ENCODE peak calls at places on chromosomes 13 and 19, in four cellular contexts. S, F, G and Q are unnamed samples.

GRCh38 chr19:52206481-52206880 is 16.6 kb downstream of the PPP2R1A start:
- DNase-seq in G (no peak), F (no peak), S (no peak), Q (no peak)

GRCh38 chr19:47438793-47439220 is 19.5 kb upstream of the MEIS3 start:
- DNase-seq in S (no peak), G (no peak), F (no peak), Q (no peak)

GRCh38 chr13:44040070-44040753 is 160.5 kb downstream of the LACC1 start:
- DNase-seq in G (no peak), S (no peak), F (no peak), Q (no peak)

GRCh38 chr19:16562608-16563025 is 9.6 kb downstream of the SLC35E1 start:
- DNase-seq in S (no peak), F (no peak), G (no peak), Q (no peak)

GRCh38 chr13:46570273-46570672 is 17.3 kb downstream of the LRCH1 start:
- DNase-seq in G (no peak), F (no peak), S (no peak), Q (no peak)

GRCh38 chr19:17405250-17406038 is at the start of gene BST2:
- DNase-seq in F (no peak), S (peak), G (peak), Q (peak)

GRCh38 chr19:42547927-42548326 is 19.6 kb upstream of the CEACAM1 start:
- DNase-seq in G (no peak), F (no peak), S (no peak), Q (no peak)

GRCh38 chr13:45447050-45447661 is 17.6 kb upstream of the COG3 start:
- DNase-seq in S (no peak), G (peak), F (no peak), Q (no peak)

GRCh38 chr13:76148926-76149325 is 512.8 kb downstream of the LMO7 start:
- DNase-seq in S (no peak), F (peak), G (no peak), Q (no peak)

GRCh38 chr13:45630791-45631190 is 15.3 kb upstream of the ERICH6B start:
- DNase-seq in G (no peak), S (no peak), F (no peak), Q (no peak)

GRCh38 chr13:36362914-36363313 is 16.7 kb upstream of the SPART start:
- DNase-seq in G (no peak), F (no peak), S (no peak), Q (no peak)

GRCh38 chr13:40662866-40663265 is 3.6 kb downstream of the FOXO1 start:
- DNase-seq in S (no peak), G (no peak), F (no peak), Q (no peak)

GRCh38 chr13:111572956-111573355 is 252.5 kb downstream of the TEX29 start:
- DNase-seq in G (peak), S (no peak), F (no peak), Q (no peak)

GRCh38 chr19:47111081-47111589 is 2.4 kb downstream of the ZC3H4 start:
- DNase-seq in G (peak), F (no peak), S (peak), Q (peak)

GRCh38 chr19:27794444-27795042 is 1418.4 kb downstream of the UQCRFS1 start:
- DNase-seq in G (peak), F (no peak), S (no peak), Q (no peak)

GRCh38 chr13:99351772-99352171 is 44.6 kb upstream of the GPR183 start:
- DNase-seq in F (no peak), S (no peak), G (no peak), Q (no peak)